ENCODE peak calls at places on chromosomes 4 and X, in five cellular contexts. One of them, this sample, is unnamed.

GRCh38 chrX:153477458-153477857 is 7.1 kb upstream of the HAUS7 start:
- DNase-seq in posterior vena cava: no peak
- DNase-seq in amniotic epithelial cell: no peak
- DNase-seq in Daoy: no peak
- DNase-seq in bronchial epithelial cell: no peak
- DNase-seq in this sample: no peak

GRCh38 chr4:28093071-28093470 is 1232.4 kb downstream of the STIM2 start:
- DNase-seq in posterior vena cava: no peak
- DNase-seq in bronchial epithelial cell: no peak
- DNase-seq in amniotic epithelial cell: no peak
- DNase-seq in Daoy: no peak
- DNase-seq in this sample: no peak

GRCh38 chr4:168129046-168129772 is 36.9 kb downstream of the ANXA10 start:
- DNase-seq in Daoy: no peak
- DNase-seq in posterior vena cava: no peak
- DNase-seq in bronchial epithelial cell: peak
- DNase-seq in amniotic epithelial cell: no peak
- DNase-seq in this sample: no peak

GRCh38 chrX:136759968-136760367 is 20.8 kb downstream of the ARHGEF6 start:
- DNase-seq in amniotic epithelial cell: no peak
- DNase-seq in bronchial epithelial cell: no peak
- DNase-seq in Daoy: no peak
- DNase-seq in posterior vena cava: no peak
- DNase-seq in this sample: no peak

GRCh38 chr4:189202182-189202868 is 738.3 kb upstream of the FRG1 start:
- DNase-seq in bronchial epithelial cell: peak
- DNase-seq in amniotic epithelial cell: peak
- DNase-seq in posterior vena cava: peak
- DNase-seq in Daoy: peak
- DNase-seq in this sample: peak

GRCh38 chrX:118420462-118420861 is 74.6 kb downstream of the WDR44 start:
- DNase-seq in posterior vena cava: no peak
- DNase-seq in amniotic epithelial cell: peak
- DNase-seq in Daoy: peak
- DNase-seq in bronchial epithelial cell: peak
- DNase-seq in this sample: peak

GRCh38 chrX:20585782-20586181 is 319.1 kb upstream of the RPS6KA3 start:
- DNase-seq in bronchial epithelial cell: no peak
- DNase-seq in amniotic epithelial cell: peak
- DNase-seq in Daoy: no peak
- DNase-seq in posterior vena cava: no peak
- DNase-seq in this sample: no peak

GRCh38 chrX:154082396-154083133 is 15.0 kb downstream of the MECP2 start:
- DNase-seq in Daoy: peak
- DNase-seq in posterior vena cava: no peak
- DNase-seq in bronchial epithelial cell: peak
- DNase-seq in amniotic epithelial cell: peak
- DNase-seq in this sample: peak

GRCh38 chrX:97026406-97026805 is 142.7 kb downstream of the RPA4 start:
- DNase-seq in bronchial epithelial cell: no peak
- DNase-seq in posterior vena cava: no peak
- DNase-seq in amniotic epithelial cell: peak
- DNase-seq in Daoy: no peak
- DNase-seq in this sample: peak

GRCh38 chrX:133645251-133645650 is 230.0 kb upstream of the GPC4 start:
- DNase-seq in bronchial epithelial cell: no peak
- DNase-seq in amniotic epithelial cell: no peak
- DNase-seq in Daoy: no peak
- DNase-seq in posterior vena cava: no peak
- DNase-seq in this sample: no peak

GRCh38 chrX:4240541-4241194 is 527.2 kb upstream of the PRKX start:
- DNase-seq in posterior vena cava: no peak
- DNase-seq in amniotic epithelial cell: no peak
- DNase-seq in Daoy: no peak
- DNase-seq in bronchial epithelial cell: no peak
- DNase-seq in this sample: no peak